ENCODE peak calls at places on chromosomes 1 and 21, in ten cellular contexts. D, K, H, J, E, G, C, M, L and S are unnamed samples.

GRCh38 chr1:42962641-42963377 is 4.1 kb upstream of the SLC2A1 start:
- DNase-seq in D (peak), K (no peak), H (peak), J (peak), E (no peak), G (peak), C (no peak), M (peak), L (peak), S (no peak)

GRCh38 chr1:44911042-44911441 is 68.0 kb upstream of the PTCH2 start:
- DNase-seq in D (no peak), K (no peak), H (no peak), J (no peak), E (no peak), G (no peak), C (no peak), M (no peak), L (no peak), S (no peak)

GRCh38 chr1:187280051-187280450 is 451.3 kb downstream of the PLA2G4A start:
- DNase-seq in D (no peak), K (no peak), H (no peak), J (no peak), E (no peak), G (no peak), C (no peak), M (peak), L (no peak), S (no peak)

GRCh38 chr1:21669287-21670058 is at the start of gene RAP1GAP:
- DNase-seq in D (no peak), K (peak), H (no peak), J (no peak), E (no peak), G (peak), C (no peak), M (peak), L (peak), S (no peak)

GRCh38 chr1:212669102-212669501 is 30.5 kb downstream of the BATF3 start:
- DNase-seq in D (peak), K (no peak), H (no peak), J (peak), E (no peak), G (no peak), C (no peak), M (peak), L (no peak), S (no peak)

GRCh38 chr1:65812065-65812464 is 19.4 kb downstream of the PDE4B start:
- DNase-seq in D (peak), K (no peak), H (peak), J (no peak), E (no peak), G (peak), C (no peak), M (no peak), L (no peak), S (no peak)

GRCh38 chr1:53549781-53550180 is 90.6 kb downstream of the DMRTB1 start:
- DNase-seq in D (no peak), K (no peak), H (no peak), J (no peak), E (no peak), G (no peak), C (no peak), M (no peak), L (no peak), S (no peak)

GRCh38 chr1:119986007-119986497 is 83.4 kb downstream of the NOTCH2 start:
- DNase-seq in D (no peak), K (no peak), H (no peak), J (no peak), E (no peak), G (no peak), C (no peak), M (no peak), L (no peak), S (no peak)

GRCh38 chr1:100921110-100921706 is 25.3 kb downstream of the SLC30A7 start:
- DNase-seq in D (peak), K (no peak), H (peak), J (peak), E (no peak), G (no peak), C (no peak), M (no peak), L (peak), S (no peak)

GRCh38 chr1:43101061-43101460 is 71.0 kb downstream of the EBNA1BP2 start:
- DNase-seq in D (no peak), K (no peak), H (no peak), J (no peak), E (no peak), G (no peak), C (peak), M (no peak), L (no peak), S (no peak)

GRCh38 chr1:112882271-112882744 is 73.7 kb downstream of the SLC16A1 start:
- DNase-seq in D (no peak), K (no peak), H (no peak), J (no peak), E (no peak), G (no peak), C (no peak), M (peak), L (no peak), S (no peak)

GRCh38 chr1:53371121-53371666 is 43.3 kb upstream of the LRP8 start:
- DNase-seq in D (no peak), K (no peak), H (no peak), J (peak), E (no peak), G (no peak), C (no peak), M (no peak), L (no peak), S (no peak)

GRCh38 chr1:230280054-230280795 is 145.9 kb downstream of the PGBD5 start:
- DNase-seq in D (no peak), K (peak), H (no peak), J (no peak), E (no peak), G (no peak), C (no peak), M (peak), L (no peak), S (no peak)

GRCh38 chr1:172132836-172133235 is 287.6 kb upstream of the C1orf105 start:
- DNase-seq in D (no peak), K (no peak), H (no peak), J (no peak), E (no peak), G (no peak), C (no peak), M (no peak), L (no peak), S (no peak)

GRCh38 chr1:25256578-25257129 is 9.4 kb upstream of the RSRP1 start:
- DNase-seq in D (no peak), K (no peak), H (no peak), J (no peak), E (no peak), G (no peak), C (no peak), M (peak), L (no peak), S (no peak)

GRCh38 chr1:51899022-51899421 is 20.5 kb upstream of the NRDC start:
- DNase-seq in D (no peak), K (no peak), H (no peak), J (no peak), E (no peak), G (no peak), C (no peak), M (no peak), L (no peak), S (no peak)

GRCh38 chr1:8660455-8660854 is 157.0 kb downstream of the RERE start:
- DNase-seq in D (peak), K (peak), H (peak), J (peak), E (no peak), G (no peak), C (peak), M (peak), L (peak), S (peak)

GRCh38 chr21:37085726-37086125 is 12.7 kb downstream of the TTC3 start:
- DNase-seq in D (no peak), K (no peak), H (no peak), J (no peak), E (no peak), G (no peak), C (no peak), M (no peak), L (no peak), S (no peak)

GRCh38 chr1:160670701-160671100 is 23.9 kb upstream of the SLAMF1 start:
- DNase-seq in D (no peak), K (no peak), H (no peak), J (no peak), E (no peak), G (no peak), C (no peak), M (no peak), L (no peak), S (no peak)

GRCh38 chr1:87239997-87240396 is 88.7 kb upstream of the LMO4 start:
- DNase-seq in D (no peak), K (no peak), H (no peak), J (no peak), E (no peak), G (no peak), C (no peak), M (no peak), L (no peak), S (no peak)

GRCh38 chr1:72845981-72846380 is 563.6 kb upstream of the NEGR1 start:
- DNase-seq in D (no peak), K (no peak), H (no peak), J (no peak), E (no peak), G (no peak), C (no peak), M (no peak), L (no peak), S (no peak)

DNA sequence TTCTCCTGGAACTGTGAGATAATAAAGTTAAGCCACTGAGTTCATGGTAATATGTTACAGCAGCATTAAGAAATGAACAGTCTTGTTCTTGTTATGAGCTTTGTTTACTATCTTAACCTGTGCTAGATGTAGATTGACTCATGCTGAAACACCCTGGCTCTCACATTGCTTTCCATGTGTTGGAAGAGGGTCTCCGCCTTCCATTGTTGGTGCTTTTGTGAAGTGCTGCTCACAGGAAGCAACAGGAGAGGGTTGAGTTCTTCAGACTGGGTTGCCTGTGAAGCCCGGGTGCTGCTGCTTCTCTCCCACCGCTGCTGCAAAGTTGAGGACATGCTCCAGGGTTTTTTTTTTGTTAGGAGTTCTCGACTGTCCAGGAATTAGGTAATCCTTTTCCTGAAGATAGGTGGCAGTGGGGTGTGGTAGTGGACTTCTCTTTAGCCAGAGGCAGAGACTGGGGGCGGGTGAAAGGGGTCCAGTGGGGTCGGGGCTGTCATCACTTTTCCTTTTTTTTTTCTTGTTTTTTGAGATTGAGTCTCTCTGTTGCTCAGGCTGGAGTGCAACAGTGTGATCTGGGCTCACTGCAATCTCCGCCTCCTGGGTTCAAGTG is 28.7 kb upstream of the HMGN1 start:
- DNase-seq in D (no peak), K (no peak), H (no peak), J (no peak), E (no peak), G (no peak), C (no peak), M (no peak), L (no peak), S (no peak)
- TF ChIP-seq CTCF in D (no peak), K (no peak), H (no peak), J (no peak), E (no peak), G (no peak), C (no peak), M (no peak), L (no peak), S (no peak)

DNA sequence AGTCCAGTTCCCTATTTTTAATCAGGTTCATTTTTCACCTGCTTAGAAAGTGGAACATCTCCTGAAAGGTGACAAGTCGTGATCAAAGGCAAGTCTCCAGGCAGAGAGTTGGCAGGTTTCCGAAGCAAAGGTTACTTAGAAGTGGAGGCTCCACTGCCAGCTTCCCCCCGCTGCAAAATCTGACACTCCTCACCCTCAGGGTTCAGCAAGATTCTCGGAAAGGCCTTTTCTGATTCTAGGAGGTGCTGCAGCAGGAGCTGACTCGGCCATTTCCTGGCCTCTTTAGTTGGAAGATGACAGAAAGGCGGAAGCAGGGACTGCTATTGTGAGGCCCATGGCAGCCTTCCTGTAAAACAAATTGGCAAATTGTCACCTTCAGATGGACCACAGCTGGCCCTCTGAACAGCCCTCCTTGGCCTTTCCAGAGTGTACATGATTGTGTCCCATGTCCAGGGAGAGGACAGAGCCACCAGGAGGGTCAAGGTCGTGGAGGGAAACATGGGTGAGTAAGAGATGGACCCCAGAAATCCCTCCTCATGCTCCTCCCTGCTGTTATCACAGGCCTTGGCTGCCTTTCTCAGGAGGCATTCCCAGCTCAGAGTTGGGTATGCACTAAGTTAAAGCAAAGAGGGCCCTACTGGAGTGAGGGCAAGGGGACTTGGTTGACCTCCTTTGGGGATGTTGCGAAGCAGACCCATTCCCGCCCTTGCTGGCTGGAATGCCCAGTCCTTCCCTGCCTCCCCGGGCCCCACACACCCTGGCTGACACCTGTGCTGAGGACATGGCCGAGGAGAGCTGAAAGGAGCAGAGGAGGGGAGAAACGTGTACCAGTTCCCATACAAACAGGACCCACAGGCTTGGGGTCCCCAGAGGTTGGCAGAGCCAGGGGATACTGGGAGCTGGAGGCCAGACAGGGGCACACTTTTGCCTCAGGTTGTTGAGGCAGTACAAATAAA is 115.5 kb upstream of the IRF2BP2 start:
- DNase-seq in D (no peak), K (peak), H (peak), J (no peak), E (peak), G (peak), C (peak), M (no peak), L (no peak), S (no peak)
- H3K4me3 ChIP-seq in D (no peak), K (no peak), H (no peak), J (peak), E (peak), G (no peak), C (peak), M (no peak), L (no peak), S (no peak)

GRCh38 chr1:94396356-94396755 is 21.8 kb upstream of the ABCD3 start:
- DNase-seq in D (no peak), K (no peak), H (no peak), J (peak), E (no peak), G (no peak), C (no peak), M (no peak), L (no peak), S (no peak)
- TF ChIP-seq CTCF in D (no peak), K (peak), H (no peak), J (peak), E (no peak), G (no peak), C (peak), M (no peak), L (peak), S (no peak)

DNA sequence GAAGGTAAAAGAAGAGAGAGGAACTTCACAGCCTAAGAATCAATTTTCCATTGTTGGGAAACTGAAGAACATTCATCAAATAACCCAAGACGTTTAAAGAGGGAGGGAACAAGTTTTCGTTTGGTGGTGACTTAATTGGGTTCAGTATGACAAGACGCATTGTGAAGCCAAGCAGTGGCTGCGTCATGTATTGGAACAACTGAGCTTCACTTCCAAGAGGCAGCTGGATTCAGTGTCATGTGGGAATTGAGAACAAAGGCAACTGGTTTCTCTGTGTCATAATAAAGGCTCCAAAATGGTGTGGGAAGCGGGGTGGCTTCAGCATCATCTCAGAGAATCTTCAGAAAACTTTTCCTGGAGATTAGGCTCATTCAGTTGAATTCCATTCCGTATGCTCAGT is 29.8 kb upstream of the RC3H1 start:
- DNase-seq in D (no peak), K (no peak), H (peak), J (no peak), E (no peak), G (no peak), C (no peak), M (no peak), L (no peak), S (no peak)
- H3K4me3 ChIP-seq in D (no peak), K (no peak), H (no peak), J (no peak), E (no peak), G (no peak), C (no peak), M (no peak), L (no peak), S (no peak)

GRCh38 chr1:86151427-86151826 is 5.1 kb downstream of the COL24A1 start:
- DNase-seq in D (peak), K (no peak), H (peak), J (no peak), E (no peak), G (no peak), C (no peak), M (peak), L (no peak), S (no peak)

GRCh38 chr1:86149591-86149990 is 7.0 kb downstream of the COL24A1 start:
- DNase-seq in D (no peak), K (no peak), H (no peak), J (no peak), E (no peak), G (no peak), C (no peak), M (peak), L (no peak), S (no peak)

GRCh38 chr1:86150553-86151055 is 6.0 kb downstream of the COL24A1 start:
- DNase-seq in D (peak), K (no peak), H (no peak), J (no peak), E (no peak), G (no peak), C (no peak), M (no peak), L (no peak), S (no peak)

DNA sequence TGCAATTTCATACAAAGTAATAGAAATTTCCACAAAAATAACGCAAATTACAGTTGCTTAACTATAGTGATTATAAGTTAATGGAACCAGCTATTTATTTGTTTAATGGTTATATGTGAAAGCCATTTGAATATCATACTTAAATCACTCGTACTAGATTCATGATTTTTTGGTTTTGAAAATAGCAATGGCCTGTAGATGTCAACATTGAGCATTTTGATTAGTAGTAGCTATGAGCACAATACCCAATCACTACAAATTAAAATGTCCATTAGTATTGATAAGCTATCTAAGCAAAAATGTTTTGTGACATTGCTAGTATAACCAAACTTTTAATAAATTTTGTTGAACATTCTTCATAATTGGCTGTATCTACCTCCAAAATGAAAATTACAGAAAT is 10.0 kb downstream of the COL24A1 start:
- DNase-seq in D (no peak), K (no peak), H (no peak), J (no peak), E (no peak), G (no peak), C (no peak), M (no peak), L (no peak), S (no peak)
- TF ChIP-seq CTCF in D (no peak), K (no peak), H (no peak), J (no peak), E (no peak), G (no peak), C (no peak), M (peak), L (no peak), S (no peak)

DNA sequence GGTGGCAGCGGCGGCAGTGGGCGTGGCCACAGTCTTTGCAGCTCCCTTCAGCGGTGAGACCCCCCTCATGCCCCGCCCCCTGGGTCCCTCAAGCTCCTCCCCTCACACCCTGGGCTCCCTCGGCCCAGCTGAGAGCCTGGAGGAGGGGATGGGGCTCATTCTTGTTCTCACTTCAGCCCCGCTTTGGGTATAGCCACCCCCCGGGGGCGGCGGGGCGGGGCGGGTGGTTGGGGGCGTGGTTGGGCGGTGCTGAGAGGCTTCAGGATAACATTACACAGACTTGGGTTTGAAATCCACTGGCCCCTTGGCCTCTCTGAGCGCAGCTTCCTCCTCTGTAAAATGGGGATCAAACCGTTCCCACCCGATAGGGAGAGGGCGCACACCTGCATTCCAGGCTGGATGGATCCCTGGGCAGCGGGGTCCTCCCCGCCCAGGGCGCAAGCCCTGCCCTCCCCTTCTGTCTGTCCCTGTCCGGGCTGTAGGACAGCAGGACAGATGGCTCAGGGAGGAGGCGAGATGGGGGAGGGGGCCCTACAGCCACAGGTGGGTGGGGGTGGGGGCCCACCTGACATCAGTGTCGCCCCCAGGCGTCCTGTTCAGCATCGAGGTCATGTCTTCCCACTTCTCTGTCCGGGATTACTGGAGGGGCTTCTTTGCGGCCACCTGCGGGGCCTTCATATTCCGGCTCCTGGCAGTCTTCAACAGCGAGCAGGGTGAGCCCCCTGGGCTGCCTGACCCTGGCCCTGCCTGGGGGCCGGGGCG is 5.1 kb downstream of the CLCNKA start:
- DNase-seq in D (no peak), K (peak), H (peak), J (peak), E (peak), G (no peak), C (no peak), M (peak), L (peak), S (no peak)
- H3K4me3 ChIP-seq in D (peak), K (no peak), H (no peak), J (no peak), E (no peak), G (no peak), C (peak), M (no peak), L (no peak), S (peak)